ENCODE peak calls at places on chromosomes 16 and 17, in eight cellular contexts. B, P, W, N, I, Q, G and M are unnamed samples.

GRCh38 chr17:78828470-78829185 is 12.0 kb downstream of the USP36 start:
- DNase-seq in B (no peak), P (no peak), W (peak; percentile 59), N (peak; percentile 36), I (no peak), Q (no peak), G (peak; percentile 36), M (no peak)

GRCh38 chr16:72172105-72173034 is at the start of gene PMFBP1:
- DNase-seq in B (no peak), P (no peak), W (peak; percentile 94), N (peak; percentile 93), I (no peak), Q (peak; percentile 15), G (peak; percentile 42), M (no peak)

GRCh38 chr17:77963441-77963840 is 4.9 kb downstream of the TNRC6C start:
- DNase-seq in B (peak; percentile 28), P (peak; percentile 81), W (peak; percentile 91), N (no peak), I (no peak), Q (no peak), G (peak; percentile 45), M (no peak)

GRCh38 chr17:60817187-60817586 is 139.5 kb downstream of the BCAS3 start:
- DNase-seq in B (no peak), P (no peak), W (peak; percentile 92), N (peak; percentile 86), I (no peak), Q (no peak), G (no peak), M (no peak)

GRCh38 chr16:68901910-68902309 is 58.6 kb downstream of the TANGO6 start:
- DNase-seq in B (no peak), P (no peak), W (peak; percentile 51), N (peak; percentile 21), I (no peak), Q (no peak), G (no peak), M (no peak)

GRCh38 chr16:50909831-50910697 is 168.2 kb downstream of the CYLD start:
- DNase-seq in B (no peak), P (no peak), W (no peak), N (no peak), I (no peak), Q (no peak), G (no peak), M (no peak)

GRCh38 chr17:53896047-53896446 is 73.3 kb downstream of the KIF2B start:
- DNase-seq in B (no peak), P (no peak), W (no peak), N (no peak), I (no peak), Q (no peak), G (no peak), M (no peak)

GRCh38 chr16:57143125-57143965 is 42.5 kb downstream of the PSME3IP1 start:
- DNase-seq in B (no peak), P (no peak), W (no peak), N (no peak), I (no peak), Q (no peak), G (no peak), M (no peak)

GRCh38 chr16:84943620-84944019 is 67.7 kb downstream of the ZDHHC7 start:
- DNase-seq in B (no peak), P (no peak), W (no peak), N (no peak), I (no peak), Q (no peak), G (no peak), M (no peak)

GRCh38 chr16:89035698-89036570 is 57.7 kb upstream of the ACSF3 start:
- DNase-seq in B (no peak), P (no peak), W (no peak), N (no peak), I (no peak), Q (no peak), G (no peak), M (no peak)

GRCh38 chr17:19651461-19652238 is 3.1 kb downstream of the ALDH3A2 start:
- DNase-seq in B (no peak), P (no peak), W (no peak), N (peak; percentile 40), I (no peak), Q (no peak), G (no peak), M (no peak)

GRCh38 chr16:54936086-54936978 is 5.7 kb downstream of the IRX5 start:
- DNase-seq in B (no peak), P (no peak), W (no peak), N (peak; percentile 70), I (peak; percentile 27), Q (no peak), G (peak; percentile 22), M (no peak)

GRCh38 chr16:67169642-67170167 is 633 bp upstream of the NOL3 start:
- DNase-seq in B (no peak), P (no peak), W (no peak), N (no peak), I (no peak), Q (no peak), G (peak; percentile 59), M (no peak)

GRCh38 chr16:71297252-71297651 is 8.1 kb upstream of the CMTR2 start:
- DNase-seq in B (no peak), P (no peak), W (peak; percentile 19), N (no peak), I (no peak), Q (no peak), G (no peak), M (no peak)

GRCh38 chr17:76422860-76423259 is 30.1 kb downstream of the UBE2O start:
- DNase-seq in B (no peak), P (no peak), W (no peak), N (no peak), I (no peak), Q (no peak), G (no peak), M (no peak)

GRCh38 chr17:36592316-36592710 is 634 bp downstream of the DHRS11 start:
- DNase-seq in B (no peak), P (no peak), W (no peak), N (peak; percentile 6), I (peak; percentile 14), Q (no peak), G (peak; percentile 20), M (no peak)

GRCh38 chr17:77507116-77507885 is 366.5 kb downstream of the SEC14L1 start:
- DNase-seq in B (no peak), P (no peak), W (no peak), N (peak; percentile 45), I (no peak), Q (no peak), G (no peak), M (no peak)

GRCh38 chr16:8849411-8850011 is 19.3 kb downstream of the CARHSP1 start:
- DNase-seq in B (no peak), P (no peak), W (peak; percentile 80), N (peak; percentile 87), I (no peak), Q (no peak), G (no peak), M (no peak)

GRCh38 chr16:77967054-77968035 is 55.0 kb upstream of the CLEC3A start:
- DNase-seq in B (no peak), P (no peak), W (no peak), N (no peak), I (no peak), Q (peak; percentile 98), G (no peak), M (peak; percentile 83)

GRCh38 chr17:5758651-5759050 is 174.3 kb upstream of the NLRP1 start:
- DNase-seq in B (no peak), P (no peak), W (peak; percentile 63), N (peak; percentile 45), I (no peak), Q (peak; percentile 95), G (peak; percentile 21), M (peak; percentile 60)

GRCh38 chr16:67504190-67505021 is 21.1 kb upstream of the AGRP start:
- DNase-seq in B (no peak), P (peak; percentile 29), W (no peak), N (no peak), I (peak; percentile 11), Q (no peak), G (peak; percentile 42), M (no peak)

GRCh38 chr17:74354123-74354522 is 7.5 kb downstream of the BTBD17 start:
- DNase-seq in B (no peak), P (no peak), W (no peak), N (no peak), I (no peak), Q (no peak), G (peak; percentile 87), M (peak; percentile 55)

GRCh38 chr16:49454426-49455180 is 81.0 kb downstream of the C16orf78 start:
- DNase-seq in B (no peak), P (no peak), W (no peak), N (no peak), I (no peak), Q (no peak), G (no peak), M (no peak)

GRCh38 chr17:62791235-62792121 is 16.6 kb downstream of the MARCHF10 start:
- DNase-seq in B (no peak), P (no peak), W (peak; percentile 80), N (peak; percentile 48), I (no peak), Q (no peak), G (no peak), M (no peak)

GRCh38 chr16:62678796-62679195 is 642.6 kb upstream of the CDH8 start:
- DNase-seq in B (no peak), P (no peak), W (no peak), N (peak; percentile 2), I (no peak), Q (no peak), G (no peak), M (no peak)

GRCh38 chr17:76713765-76714164 is 3.0 kb upstream of the MXRA7 start:
- DNase-seq in B (no peak), P (no peak), W (no peak), N (no peak), I (no peak), Q (no peak), G (no peak), M (no peak)